ENCODE peak calls at places on chromosome 3, in nine cellular contexts. One of them, this sample, is unnamed. For H3K9me3, the result is how much of the 10 kb centered on the place peaks cover.

GRCh38 chr3:188202358-188203138 is 48.6 kb downstream of the LPP start:
- DNase-seq in CD4-positive, CD25-positive, alpha-beta regulatory T cell: peak
- DNase-seq in MM.1S: no peak
- DNase-seq in adrenal gland: no peak
- DNase-seq in body of pancreas: peak
- DNase-seq in cardiac muscle cell: no peak
- DNase-seq in CD4-positive, alpha-beta memory T cell: no peak
- DNase-seq in mesenchymal stem cell: no peak
- DNase-seq in WERI-Rb-1: no peak
- DNase-seq in this sample: no peak

GRCh38 chr3:184290331-184290730 is 8.7 kb upstream of the PSMD2 start:
- DNase-seq in CD4-positive, CD25-positive, alpha-beta regulatory T cell: no peak
- DNase-seq in MM.1S: no peak
- DNase-seq in adrenal gland: no peak
- DNase-seq in body of pancreas: no peak
- DNase-seq in cardiac muscle cell: no peak
- DNase-seq in CD4-positive, alpha-beta memory T cell: no peak
- DNase-seq in mesenchymal stem cell: no peak
- DNase-seq in WERI-Rb-1: no peak
- DNase-seq in this sample: no peak

GRCh38 chr3:69739204-69740102 is at the start of gene MITF:
- DNase-seq in CD4-positive, CD25-positive, alpha-beta regulatory T cell: peak
- DNase-seq in MM.1S: peak
- DNase-seq in adrenal gland: peak
- DNase-seq in body of pancreas: peak
- DNase-seq in cardiac muscle cell: peak
- DNase-seq in CD4-positive, alpha-beta memory T cell: no peak
- DNase-seq in mesenchymal stem cell: peak
- DNase-seq in WERI-Rb-1: peak
- DNase-seq in this sample: peak

GRCh38 chr3:86254480-86254879 is 736.5 kb downstream of the VGLL3 start:
- DNase-seq in CD4-positive, CD25-positive, alpha-beta regulatory T cell: no peak
- DNase-seq in MM.1S: no peak
- DNase-seq in adrenal gland: no peak
- DNase-seq in body of pancreas: no peak
- DNase-seq in cardiac muscle cell: no peak
- DNase-seq in CD4-positive, alpha-beta memory T cell: no peak
- DNase-seq in mesenchymal stem cell: no peak
- DNase-seq in WERI-Rb-1: no peak
- DNase-seq in this sample: no peak

GRCh38 chr3:194632211-194632982 is 822 bp downstream of the TMEM44 start:
- DNase-seq in CD4-positive, CD25-positive, alpha-beta regulatory T cell: no peak
- DNase-seq in MM.1S: no peak
- DNase-seq in adrenal gland: peak
- DNase-seq in body of pancreas: peak
- DNase-seq in cardiac muscle cell: peak
- DNase-seq in CD4-positive, alpha-beta memory T cell: no peak
- DNase-seq in mesenchymal stem cell: no peak
- DNase-seq in WERI-Rb-1: no peak
- DNase-seq in this sample: peak

GRCh38 chr3:24518990-24519367 is 24.3 kb upstream of the THRB start:
- DNase-seq in CD4-positive, CD25-positive, alpha-beta regulatory T cell: no peak
- DNase-seq in MM.1S: no peak
- DNase-seq in adrenal gland: no peak
- DNase-seq in body of pancreas: no peak
- DNase-seq in cardiac muscle cell: no peak
- DNase-seq in CD4-positive, alpha-beta memory T cell: no peak
- DNase-seq in mesenchymal stem cell: no peak
- DNase-seq in WERI-Rb-1: no peak
- DNase-seq in this sample: no peak

GRCh38 chr3:26264708-26265107 is 357.9 kb upstream of the LRRC3B start:
- DNase-seq in CD4-positive, CD25-positive, alpha-beta regulatory T cell: no peak
- DNase-seq in MM.1S: no peak
- DNase-seq in adrenal gland: no peak
- DNase-seq in body of pancreas: no peak
- DNase-seq in cardiac muscle cell: no peak
- DNase-seq in CD4-positive, alpha-beta memory T cell: no peak
- DNase-seq in mesenchymal stem cell: no peak
- DNase-seq in WERI-Rb-1: no peak
- DNase-seq in this sample: no peak

GRCh38 chr3:149572796-149573414 is 84.9 kb downstream of the WWTR1 start:
- DNase-seq in CD4-positive, CD25-positive, alpha-beta regulatory T cell: no peak
- DNase-seq in MM.1S: no peak
- DNase-seq in adrenal gland: peak
- DNase-seq in body of pancreas: no peak
- DNase-seq in cardiac muscle cell: peak
- DNase-seq in CD4-positive, alpha-beta memory T cell: no peak
- DNase-seq in mesenchymal stem cell: peak
- DNase-seq in WERI-Rb-1: no peak
- DNase-seq in this sample: peak

GRCh38 chr3:61381745-61382392 is 130.6 kb upstream of the FHIT start:
- DNase-seq in CD4-positive, CD25-positive, alpha-beta regulatory T cell: peak
- DNase-seq in MM.1S: peak
- DNase-seq in adrenal gland: no peak
- DNase-seq in body of pancreas: peak
- DNase-seq in cardiac muscle cell: peak
- DNase-seq in CD4-positive, alpha-beta memory T cell: peak
- DNase-seq in mesenchymal stem cell: peak
- DNase-seq in WERI-Rb-1: peak
- DNase-seq in this sample: no peak

GRCh38 chr3:177250108-177250507 is 52.8 kb upstream of the TBL1XR1 start:
- DNase-seq in CD4-positive, CD25-positive, alpha-beta regulatory T cell: no peak
- DNase-seq in MM.1S: no peak
- DNase-seq in adrenal gland: no peak
- DNase-seq in body of pancreas: no peak
- DNase-seq in cardiac muscle cell: peak
- DNase-seq in CD4-positive, alpha-beta memory T cell: no peak
- DNase-seq in mesenchymal stem cell: no peak
- DNase-seq in WERI-Rb-1: no peak
- DNase-seq in this sample: no peak

GRCh38 chr3:116057403-116058006 is 387.8 kb downstream of the LSAMP start:
- DNase-seq in CD4-positive, CD25-positive, alpha-beta regulatory T cell: no peak
- DNase-seq in MM.1S: no peak
- DNase-seq in adrenal gland: no peak
- DNase-seq in body of pancreas: no peak
- DNase-seq in cardiac muscle cell: no peak
- DNase-seq in CD4-positive, alpha-beta memory T cell: no peak
- DNase-seq in mesenchymal stem cell: no peak
- DNase-seq in WERI-Rb-1: no peak
- DNase-seq in this sample: no peak

GRCh38 chr3:194203482-194204035 is 67.6 kb downstream of the HES1 start:
- DNase-seq in CD4-positive, CD25-positive, alpha-beta regulatory T cell: peak
- DNase-seq in MM.1S: peak
- DNase-seq in adrenal gland: no peak
- DNase-seq in body of pancreas: no peak
- DNase-seq in cardiac muscle cell: no peak
- DNase-seq in CD4-positive, alpha-beta memory T cell: peak
- DNase-seq in mesenchymal stem cell: no peak
- DNase-seq in WERI-Rb-1: no peak
- DNase-seq in this sample: no peak

GRCh38 chr3:108287146-108287545 is 9.2 kb upstream of the HHLA2 start:
- DNase-seq in CD4-positive, CD25-positive, alpha-beta regulatory T cell: no peak
- DNase-seq in MM.1S: no peak
- DNase-seq in adrenal gland: no peak
- DNase-seq in body of pancreas: no peak
- DNase-seq in cardiac muscle cell: no peak
- DNase-seq in CD4-positive, alpha-beta memory T cell: no peak
- DNase-seq in mesenchymal stem cell: no peak
- DNase-seq in WERI-Rb-1: no peak
- DNase-seq in this sample: no peak

GRCh38 chr3:42493798-42494151 is 8.7 kb upstream of the VIPR1 start:
- DNase-seq in CD4-positive, CD25-positive, alpha-beta regulatory T cell: no peak
- DNase-seq in MM.1S: no peak
- DNase-seq in adrenal gland: no peak
- DNase-seq in body of pancreas: peak
- DNase-seq in cardiac muscle cell: no peak
- DNase-seq in CD4-positive, alpha-beta memory T cell: no peak
- DNase-seq in mesenchymal stem cell: no peak
- DNase-seq in WERI-Rb-1: no peak
- DNase-seq in this sample: no peak

GRCh38 chr3:42492508-42493080 is 9.8 kb upstream of the VIPR1 start:
- DNase-seq in CD4-positive, CD25-positive, alpha-beta regulatory T cell: no peak
- DNase-seq in MM.1S: no peak
- DNase-seq in adrenal gland: no peak
- DNase-seq in body of pancreas: peak
- DNase-seq in cardiac muscle cell: no peak
- DNase-seq in CD4-positive, alpha-beta memory T cell: no peak
- DNase-seq in mesenchymal stem cell: no peak
- DNase-seq in WERI-Rb-1: no peak
- DNase-seq in this sample: no peak

GRCh38 chr3:42495393-42495792 is 7.0 kb upstream of the VIPR1 start:
- DNase-seq in CD4-positive, CD25-positive, alpha-beta regulatory T cell: no peak
- DNase-seq in MM.1S: no peak
- DNase-seq in adrenal gland: no peak
- DNase-seq in body of pancreas: no peak
- DNase-seq in cardiac muscle cell: no peak
- DNase-seq in CD4-positive, alpha-beta memory T cell: no peak
- DNase-seq in mesenchymal stem cell: no peak
- DNase-seq in WERI-Rb-1: no peak
- DNase-seq in this sample: no peak

GRCh38 chr3:42491876-42492507 is 10.5 kb upstream of the VIPR1 start:
- DNase-seq in CD4-positive, CD25-positive, alpha-beta regulatory T cell: no peak
- DNase-seq in MM.1S: no peak
- DNase-seq in adrenal gland: no peak
- DNase-seq in body of pancreas: no peak
- DNase-seq in cardiac muscle cell: no peak
- DNase-seq in CD4-positive, alpha-beta memory T cell: no peak
- DNase-seq in mesenchymal stem cell: no peak
- DNase-seq in WERI-Rb-1: no peak
- DNase-seq in this sample: no peak

DNA sequence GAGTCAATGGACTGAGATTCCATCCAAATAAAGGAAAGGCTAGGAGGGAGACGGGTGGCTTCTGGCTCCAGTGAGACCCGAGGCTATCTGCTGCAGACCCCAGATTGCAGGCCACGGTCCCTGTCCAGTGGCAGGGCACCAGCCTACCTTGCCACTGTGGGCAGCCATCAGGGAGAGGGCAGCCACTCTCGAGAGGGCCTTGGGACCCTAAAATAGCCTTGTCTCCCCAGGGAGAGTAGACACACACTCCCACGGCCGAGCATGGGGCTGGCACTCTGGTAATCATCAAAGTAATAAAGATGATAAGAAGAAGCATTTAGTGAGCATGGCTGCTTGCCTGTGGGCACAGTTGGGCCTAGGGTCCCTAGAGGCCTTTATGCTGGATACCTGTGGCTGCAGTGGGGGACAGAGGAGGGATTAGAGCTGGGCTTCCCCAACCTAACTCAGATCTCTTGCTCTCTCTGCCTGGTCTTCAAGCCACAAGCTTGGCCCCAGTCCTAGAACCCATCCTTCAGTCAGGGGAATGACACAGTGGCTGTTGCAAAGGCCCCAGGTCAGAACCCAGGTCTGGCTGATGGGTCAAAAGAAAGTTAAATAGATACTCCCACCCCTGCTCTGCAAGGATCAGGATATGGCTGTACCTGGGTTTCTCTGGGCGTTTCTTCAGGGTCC is 9.2 kb upstream of the VIPR1 start:
- DNase-seq in CD4-positive, CD25-positive, alpha-beta regulatory T cell: no peak
- DNase-seq in MM.1S: no peak
- DNase-seq in adrenal gland: no peak
- DNase-seq in body of pancreas: peak
- DNase-seq in cardiac muscle cell: no peak
- DNase-seq in CD4-positive, alpha-beta memory T cell: no peak
- DNase-seq in mesenchymal stem cell: no peak
- DNase-seq in WERI-Rb-1: no peak
- DNase-seq in this sample: no peak
- H3K27ac ChIP-seq in CD4-positive, CD25-positive, alpha-beta regulatory T cell: no peak
- H3K27ac ChIP-seq in MM.1S: no peak
- H3K27ac ChIP-seq in adrenal gland: no peak
- H3K27ac ChIP-seq in body of pancreas: no peak
- H3K27ac ChIP-seq in cardiac muscle cell: no peak
- H3K27ac ChIP-seq in CD4-positive, alpha-beta memory T cell: no peak
- H3K27ac ChIP-seq in mesenchymal stem cell: no peak
- H3K27ac ChIP-seq in WERI-Rb-1: no peak
- H3K27ac ChIP-seq in this sample: no peak

GRCh38 chr3:6228958-6229683 is 631.8 kb upstream of the GRM7 start:
- DNase-seq in CD4-positive, CD25-positive, alpha-beta regulatory T cell: no peak
- DNase-seq in MM.1S: no peak
- DNase-seq in adrenal gland: no peak
- DNase-seq in body of pancreas: no peak
- DNase-seq in cardiac muscle cell: no peak
- DNase-seq in CD4-positive, alpha-beta memory T cell: no peak
- DNase-seq in mesenchymal stem cell: no peak
- DNase-seq in WERI-Rb-1: no peak
- DNase-seq in this sample: no peak
- H3K9me3 ChIP-seq in CD4-positive, CD25-positive, alpha-beta regulatory T cell: under half
- H3K9me3 ChIP-seq in MM.1S: under half
- H3K9me3 ChIP-seq in adrenal gland: under half
- H3K9me3 ChIP-seq in body of pancreas: under half
- H3K9me3 ChIP-seq in cardiac muscle cell: under half
- H3K9me3 ChIP-seq in CD4-positive, alpha-beta memory T cell: under half
- H3K9me3 ChIP-seq in mesenchymal stem cell: under half
- H3K9me3 ChIP-seq in WERI-Rb-1: under half
- H3K9me3 ChIP-seq in this sample: under half

GRCh38 chr3:182420741-182421140 is 372.6 kb upstream of the ATP11B start:
- DNase-seq in CD4-positive, CD25-positive, alpha-beta regulatory T cell: no peak
- DNase-seq in MM.1S: no peak
- DNase-seq in adrenal gland: no peak
- DNase-seq in body of pancreas: no peak
- DNase-seq in cardiac muscle cell: no peak
- DNase-seq in CD4-positive, alpha-beta memory T cell: no peak
- DNase-seq in mesenchymal stem cell: no peak
- DNase-seq in WERI-Rb-1: no peak
- DNase-seq in this sample: no peak
- H3K27ac ChIP-seq in CD4-positive, CD25-positive, alpha-beta regulatory T cell: no peak
- H3K27ac ChIP-seq in MM.1S: no peak
- H3K27ac ChIP-seq in adrenal gland: no peak
- H3K27ac ChIP-seq in body of pancreas: no peak
- H3K27ac ChIP-seq in cardiac muscle cell: no peak
- H3K27ac ChIP-seq in CD4-positive, alpha-beta memory T cell: no peak
- H3K27ac ChIP-seq in mesenchymal stem cell: no peak
- H3K27ac ChIP-seq in WERI-Rb-1: no peak
- H3K27ac ChIP-seq in this sample: no peak

GRCh38 chr3:146466596-146466995 is 2.8 kb downstream of the PLSCR2 start:
- DNase-seq in CD4-positive, CD25-positive, alpha-beta regulatory T cell: no peak
- DNase-seq in MM.1S: no peak
- DNase-seq in adrenal gland: no peak
- DNase-seq in body of pancreas: no peak
- DNase-seq in cardiac muscle cell: no peak
- DNase-seq in CD4-positive, alpha-beta memory T cell: no peak
- DNase-seq in mesenchymal stem cell: peak
- DNase-seq in WERI-Rb-1: no peak
- DNase-seq in this sample: no peak

GRCh38 chr3:146471012-146471411 is 1.7 kb upstream of the PLSCR2 start:
- DNase-seq in CD4-positive, CD25-positive, alpha-beta regulatory T cell: no peak
- DNase-seq in MM.1S: no peak
- DNase-seq in adrenal gland: no peak
- DNase-seq in body of pancreas: no peak
- DNase-seq in cardiac muscle cell: no peak
- DNase-seq in CD4-positive, alpha-beta memory T cell: no peak
- DNase-seq in mesenchymal stem cell: no peak
- DNase-seq in WERI-Rb-1: no peak
- DNase-seq in this sample: no peak

GRCh38 chr3:146468234-146468931 is 978 bp downstream of the PLSCR2 start:
- DNase-seq in CD4-positive, CD25-positive, alpha-beta regulatory T cell: no peak
- DNase-seq in MM.1S: no peak
- DNase-seq in adrenal gland: no peak
- DNase-seq in body of pancreas: peak
- DNase-seq in cardiac muscle cell: peak
- DNase-seq in CD4-positive, alpha-beta memory T cell: no peak
- DNase-seq in mesenchymal stem cell: no peak
- DNase-seq in WERI-Rb-1: no peak
- DNase-seq in this sample: peak

GRCh38 chr3:146470424-146470990 is 1.1 kb upstream of the PLSCR2 start:
- DNase-seq in CD4-positive, CD25-positive, alpha-beta regulatory T cell: no peak
- DNase-seq in MM.1S: no peak
- DNase-seq in adrenal gland: no peak
- DNase-seq in body of pancreas: no peak
- DNase-seq in cardiac muscle cell: no peak
- DNase-seq in CD4-positive, alpha-beta memory T cell: no peak
- DNase-seq in mesenchymal stem cell: no peak
- DNase-seq in WERI-Rb-1: no peak
- DNase-seq in this sample: no peak

GRCh38 chr3:146469206-146470017 is at the start of gene PLSCR2:
- DNase-seq in CD4-positive, CD25-positive, alpha-beta regulatory T cell: peak
- DNase-seq in MM.1S: peak
- DNase-seq in adrenal gland: peak
- DNase-seq in body of pancreas: peak
- DNase-seq in cardiac muscle cell: peak
- DNase-seq in CD4-positive, alpha-beta memory T cell: peak
- DNase-seq in mesenchymal stem cell: no peak
- DNase-seq in WERI-Rb-1: peak
- DNase-seq in this sample: peak
- H3K9me3 ChIP-seq in CD4-positive, CD25-positive, alpha-beta regulatory T cell: under half
- H3K9me3 ChIP-seq in MM.1S: under half
- H3K9me3 ChIP-seq in adrenal gland: under half
- H3K9me3 ChIP-seq in body of pancreas: under half
- H3K9me3 ChIP-seq in cardiac muscle cell: under half
- H3K9me3 ChIP-seq in CD4-positive, alpha-beta memory T cell: under half
- H3K9me3 ChIP-seq in mesenchymal stem cell: under half
- H3K9me3 ChIP-seq in WERI-Rb-1: under half
- H3K9me3 ChIP-seq in this sample: under half